ENCODE peak calls at places on chromosomes 7 and 10, in ten cellular contexts. A, N, S, Z, U, F, G, C, V and B are unnamed samples.

GRCh38 chr7:508461-509170 is 11.0 kb downstream of the PDGFA start:
- DNase-seq in G (no peak), N (no peak), S (no peak), F (peak), A (no peak), V (peak), U (no peak), Z (no peak), C (no peak), B (no peak)

GRCh38 chr10:45421231-45422097 is 47.4 kb downstream of the ALOX5 start:
- DNase-seq in A (no peak), U (no peak), S (no peak), F (peak), V (no peak), G (no peak), N (no peak), C (no peak), Z (no peak), B (no peak)

GRCh38 chr10:14843327-14843988 is 5.4 kb downstream of the HSPA14 start:
- DNase-seq in V (no peak), S (no peak), F (no peak), A (no peak), N (no peak), U (no peak), C (no peak), Z (no peak), G (no peak), B (no peak)

GRCh38 chr7:129262333-129262732 is 37.5 kb downstream of the AHCYL2 start:
- DNase-seq in Z (no peak), F (no peak), S (no peak), N (no peak), U (no peak), G (no peak), C (no peak), V (no peak), A (no peak), B (no peak)

GRCh38 chr10:118027397-118027796 is 19.3 kb downstream of the RAB11FIP2 start:
- DNase-seq in C (no peak), U (no peak), V (no peak), G (no peak), F (no peak), S (no peak), N (no peak), A (no peak), Z (no peak), B (no peak)

GRCh38 chr10:48800283-48800675 is 115.6 kb downstream of the WDFY4 start:
- DNase-seq in G (no peak), N (no peak), Z (no peak), V (no peak), U (no peak), A (no peak), F (no peak), C (no peak), S (no peak), B (no peak)

GRCh38 chr7:51142741-51143390 is 173.7 kb downstream of the COBL start:
- DNase-seq in Z (no peak), N (no peak), A (no peak), U (no peak), S (no peak), V (no peak), C (no peak), G (no peak), F (no peak), B (no peak)

GRCh38 chr7:6256709-6257535 is 15.5 kb downstream of the CYTH3 start:
- DNase-seq in V (peak), N (no peak), U (no peak), S (no peak), G (no peak), F (no peak), C (peak), A (no peak), Z (peak), B (no peak)

GRCh38 chr10:23063387-23064287 is 31.7 kb upstream of the MSRB2 start:
- DNase-seq in Z (no peak), A (peak), U (no peak), N (no peak), S (no peak), F (no peak), G (peak), C (no peak), V (no peak), B (no peak)

GRCh38 chr7:841943-842342 is 9.7 kb downstream of the SUN1 start:
- DNase-seq in C (no peak), Z (no peak), S (no peak), A (no peak), N (no peak), V (no peak), F (no peak), G (no peak), U (no peak), B (no peak)

DNA sequence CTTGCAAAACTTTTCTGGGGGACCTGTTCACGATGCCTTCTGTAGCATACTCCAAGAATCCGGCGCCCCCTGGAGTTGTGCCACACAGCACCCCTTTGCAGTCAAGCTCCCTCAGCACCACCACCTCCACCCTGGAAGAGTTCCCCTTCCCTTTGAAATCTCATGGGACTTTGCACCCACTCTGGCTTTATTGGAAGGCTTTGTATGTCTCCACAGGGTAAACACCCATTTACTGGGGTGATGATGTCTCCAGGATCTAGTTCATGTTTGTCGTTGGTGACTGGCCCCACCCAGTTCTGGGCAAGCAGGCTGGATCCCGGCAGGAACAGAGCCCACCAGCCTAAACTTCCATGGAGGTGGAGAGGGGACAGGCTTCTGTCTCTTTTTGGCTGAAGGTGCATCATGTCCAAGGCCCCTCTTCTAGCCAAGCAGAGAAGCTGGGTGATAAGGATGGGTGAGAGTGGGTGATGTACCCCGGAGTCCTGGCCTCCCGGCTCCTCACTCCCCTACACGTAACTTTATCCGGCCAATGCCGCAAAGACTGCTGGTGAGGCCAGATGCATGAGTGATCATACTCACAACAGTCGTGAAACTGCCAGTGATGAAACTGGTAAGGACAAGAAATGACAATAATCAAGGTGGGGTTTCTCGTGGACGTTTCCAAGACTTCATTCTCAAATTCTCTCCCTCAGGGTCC is 727 bp upstream of the CLDN4 start:
- DNase-seq in G (no peak), F (no peak), V (no peak), S (peak), C (no peak), A (no peak), U (no peak), Z (no peak), N (no peak), B (no peak)
- H3K27ac ChIP-seq in G (no peak), F (peak), V (no peak), S (peak), C (no peak), A (no peak), U (no peak), Z (no peak), N (no peak), B (no peak)

GRCh38 chr7:159025161-159025779 is 119.4 kb downstream of the VIPR2 start:
- DNase-seq in Z (no peak), S (no peak), V (no peak), A (peak), C (no peak), U (no peak), F (peak), G (peak), N (no peak), B (no peak)

GRCh38 chr7:159026271-159027047 is 118.2 kb downstream of the VIPR2 start:
- DNase-seq in G (peak), F (no peak), V (no peak), C (peak), Z (no peak), N (no peak), S (no peak), A (no peak), U (peak), B (no peak)

GRCh38 chr7:159028456-159029401 is 115.9 kb downstream of the VIPR2 start:
- DNase-seq in G (no peak), N (no peak), U (peak), V (no peak), S (peak), F (no peak), A (no peak), Z (peak), C (peak), B (no peak)

GRCh38 chr7:159027803-159028455 is 116.7 kb downstream of the VIPR2 start:
- DNase-seq in V (no peak), N (no peak), F (peak), G (no peak), U (peak), S (peak), C (peak), A (no peak), Z (peak), B (no peak)

DNA sequence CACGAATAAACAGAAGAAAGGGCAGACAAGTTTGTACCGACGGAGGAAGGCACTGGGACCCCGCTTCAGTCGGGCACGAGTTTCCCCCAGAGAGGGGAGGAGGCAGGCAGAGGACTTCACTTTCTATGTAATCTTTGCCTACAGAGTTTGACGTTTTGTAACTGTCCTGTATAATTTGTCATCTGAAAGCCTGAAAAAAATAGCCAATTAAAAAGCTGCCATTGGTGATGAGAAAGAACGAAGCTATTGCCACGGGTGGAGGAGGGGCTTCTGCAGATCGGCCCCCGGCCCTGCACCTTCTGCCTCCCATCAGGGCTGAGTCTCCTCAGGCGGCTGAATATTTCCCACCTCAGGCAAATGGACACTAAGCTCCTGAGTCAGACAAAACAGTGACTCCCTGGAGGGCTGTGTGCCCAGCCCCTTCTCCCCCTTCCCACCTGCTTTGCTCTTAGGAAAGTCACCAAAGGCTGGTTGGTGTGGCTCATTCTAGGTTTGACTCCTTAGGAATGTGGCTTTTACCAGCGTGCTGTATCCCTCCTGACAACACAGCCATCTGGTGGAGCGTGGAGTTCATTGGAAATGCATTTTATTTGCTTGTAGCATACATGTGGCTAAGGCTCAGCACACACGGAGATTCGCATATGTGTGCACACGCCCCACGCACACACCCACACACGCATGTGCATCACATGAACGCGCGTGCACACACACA is 117.4 kb downstream of the VIPR2 start:
- DNase-seq in C (peak), G (peak), N (no peak), S (no peak), F (no peak), A (no peak), V (no peak), U (no peak), Z (no peak), B (no peak)
- H3K27ac ChIP-seq in C (no peak), G (no peak), N (no peak), S (no peak), F (no peak), A (no peak), V (no peak), U (no peak), Z (no peak), B (no peak)

GRCh38 chr7:47847207-47847606 is 101.1 kb downstream of the PKD1L1 start:
- DNase-seq in Z (no peak), A (no peak), S (no peak), U (no peak), V (no peak), G (no peak), F (no peak), C (no peak), N (no peak), B (no peak)
- H3K27ac ChIP-seq in Z (no peak), A (no peak), S (no peak), U (no peak), V (no peak), G (no peak), F (no peak), C (no peak), N (no peak), B (no peak)

GRCh38 chr7:137146552-137146961 is 197.0 kb downstream of the PTN start:
- DNase-seq in V (no peak), N (no peak), Z (no peak), A (no peak), S (no peak), F (no peak), U (no peak), C (no peak), G (no peak), B (no peak)
- H3K27ac ChIP-seq in V (no peak), N (no peak), Z (no peak), A (no peak), S (no peak), F (no peak), U (no peak), C (no peak), G (peak), B (no peak)